ENCODE peak calls at places on chromosomes 4 and X, in four cellular contexts. K is SK-N-SH, H is H1, D is K562. X is an unnamed sample.

GRCh38 chr4:134935320-134935719 is 733.7 kb upstream of the PABPC4L start:
- DNase-seq in D (peak), K (peak), H (no peak), X (peak)

GRCh38 chrX:12955882-12956703 is 18.8 kb upstream of the TMSB4X start:
- DNase-seq in K (no peak), D (peak), H (no peak), X (no peak)

GRCh38 chr4:153806073-153806472 is 17.2 kb upstream of the SFRP2 start:
- DNase-seq in K (no peak), D (no peak), H (no peak), X (no peak)

GRCh38 chr4:113469023-113469390 is 292.5 kb downstream of the CAMK2D start:
- DNase-seq in K (no peak), H (no peak), D (no peak), X (no peak)

GRCh38 chrX:68462653-68463052 is 29.4 kb upstream of the OPHN1 start:
- DNase-seq in K (no peak), D (peak), H (peak), X (peak)

GRCh38 chr4:42596918-42597317 is 60.0 kb downstream of the ATP8A1 start:
- DNase-seq in D (no peak), H (no peak), K (no peak), X (no peak)

GRCh38 chr4:27484216-27484615 is 623.6 kb downstream of the STIM2 start:
- DNase-seq in D (no peak), H (no peak), K (no peak), X (no peak)

GRCh38 chrX:119041175-119041574 is 31.6 kb upstream of the CT47C1 start:
- DNase-seq in D (peak), H (no peak), K (no peak), X (no peak)

GRCh38 chr4:119659576-119659975 is 31.0 kb upstream of the PDE5A start:
- DNase-seq in K (no peak), H (no peak), D (no peak), X (no peak)

GRCh38 chr4:89248879-89249281 is 58.7 kb downstream of the GPRIN3 start:
- DNase-seq in K (no peak), H (no peak), D (no peak), X (no peak)

GRCh38 chrX:129726307-129727111 is 12.3 kb upstream of the XPNPEP2 start:
- DNase-seq in D (peak), H (peak), K (peak), X (peak)

GRCh38 chr4:1596393-1596792 is 87.7 kb downstream of the FAM53A start:
- DNase-seq in H (no peak), D (no peak), K (no peak), X (no peak)

GRCh38 chr4:169612869-169613859 is 781 bp upstream of the NEK1 start:
- DNase-seq in D (peak), H (peak), K (peak), X (peak)

GRCh38 chrX:3549442-3549875 is 164.0 kb downstream of the PRKX start:
- DNase-seq in H (no peak), K (peak), D (no peak), X (no peak)

GRCh38 chr4:1208970-1209704 is 36.8 kb upstream of the SPON2 start:
- DNase-seq in D (no peak), K (no peak), H (no peak), X (no peak)

GRCh38 chr4:122341906-122342305 is 36.9 kb upstream of the ADAD1 start:
- DNase-seq in D (no peak), H (no peak), K (no peak), X (no peak)

GRCh38 chr4:172997851-172998250 is 170.8 kb upstream of the GALNT7 start:
- DNase-seq in D (no peak), K (no peak), H (no peak), X (no peak)

GRCh38 chr4:164350086-164350485 is 403.8 kb upstream of the SMIM31 start:
- DNase-seq in D (no peak), K (no peak), H (no peak), X (no peak)

GRCh38 chrX:123807825-123808416 is 51.9 kb upstream of the XIAP start:
- DNase-seq in H (no peak), D (no peak), K (no peak), X (no peak)

GRCh38 chrX:103716967-103717366 is 6.3 kb downstream of the TMEM31 start:
- DNase-seq in D (no peak), K (no peak), H (no peak), X (no peak)

GRCh38 chr4:11566440-11567022 is 137.8 kb upstream of the HS3ST1 start:
- DNase-seq in K (no peak), H (no peak), D (no peak), X (no peak)

GRCh38 chr4:105624530-105624929 is 72.1 kb downstream of the ARHGEF38 start:
- DNase-seq in H (no peak), K (no peak), D (no peak), X (no peak)

GRCh38 chrX:22196151-22196550 is 76.6 kb upstream of the CBLL2 start:
- DNase-seq in K (no peak), D (no peak), H (no peak), X (no peak)

DNA sequence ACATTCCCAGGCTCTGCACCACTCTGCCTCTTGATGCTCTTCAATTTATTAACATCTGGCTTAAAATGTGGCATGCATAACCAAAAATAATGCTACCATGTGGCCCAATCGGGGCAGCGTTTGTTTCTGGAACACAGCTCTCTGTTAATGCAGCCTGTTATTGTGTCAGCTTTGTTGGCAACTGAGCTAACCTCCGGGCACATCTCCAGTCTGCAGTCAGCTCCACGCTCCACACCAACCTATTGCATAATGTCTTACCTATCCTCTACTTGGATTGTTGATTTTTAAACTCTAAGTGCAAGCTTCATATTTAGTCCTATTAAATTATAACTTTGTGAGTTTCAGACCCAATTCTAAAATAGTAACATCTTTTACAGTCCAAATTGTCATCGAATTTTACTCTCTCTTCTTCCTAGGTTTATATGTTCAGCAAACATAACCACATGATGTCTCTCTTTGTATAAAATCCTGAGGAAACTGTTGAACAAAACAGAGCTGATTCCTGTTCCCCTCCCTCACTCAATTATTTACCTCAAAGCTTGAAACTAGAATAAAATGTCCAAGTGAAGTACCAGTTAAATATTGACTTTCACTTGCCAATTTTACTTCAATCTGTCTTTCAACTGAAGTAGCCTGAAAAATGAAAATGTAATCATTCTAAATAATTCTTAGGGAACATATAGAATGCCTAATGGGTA is 92.2 kb upstream of the RAPGEF2 start:
- DNase-seq in D (no peak), H (no peak), K (no peak), X (no peak)
- TF ChIP-seq TEAD4 in D (no peak), H (no peak), K (no peak), X (no peak)

GRCh38 chrX:17242470-17242869 is 132.5 kb upstream of the NHS start:
- DNase-seq in H (peak), D (peak), K (peak), X (peak)

GRCh38 chrX:17237146-17237545 is 137.9 kb upstream of the NHS start:
- DNase-seq in H (no peak), D (no peak), K (no peak), X (no peak)
- TF ChIP-seq TEAD4 in H (no peak), D (no peak), K (no peak), X (no peak)

DNA sequence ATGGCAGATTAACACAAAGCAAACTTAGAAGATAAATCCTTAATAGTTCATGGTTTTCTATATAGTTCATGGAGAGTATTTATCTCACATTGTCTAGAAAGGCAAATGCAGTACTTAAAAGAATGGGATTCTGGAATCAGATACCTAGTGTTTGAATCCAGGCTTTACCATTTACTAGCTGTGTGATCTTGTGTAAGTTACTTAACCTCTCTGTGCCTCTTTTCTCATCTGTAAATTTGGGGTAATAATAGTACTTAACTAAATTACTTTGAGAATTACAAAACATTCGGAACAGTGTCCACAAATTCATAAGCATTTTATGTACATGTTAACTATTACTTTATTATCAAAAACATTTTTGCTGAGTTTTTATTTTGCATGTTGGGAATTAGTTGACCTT is 15.8 kb downstream of the MAGEB1 start:
- DNase-seq in K (no peak), H (no peak), D (no peak), X (no peak)
- TF ChIP-seq TEAD4 in K (no peak), H (no peak), D (no peak), X (no peak)

GRCh38 chr4:95161781-95162469 is 386.8 kb downstream of the UNC5C start:
- DNase-seq in D (no peak), K (no peak), H (no peak), X (no peak)

GRCh38 chr4:95170176-95170575 is 378.6 kb downstream of the UNC5C start:
- DNase-seq in H (no peak), K (no peak), D (no peak), X (no peak)

GRCh38 chr4:95162867-95163266 is 385.9 kb downstream of the UNC5C start:
- DNase-seq in D (no peak), K (no peak), H (no peak), X (no peak)

GRCh38 chr4:95165926-95166524 is 382.7 kb downstream of the UNC5C start:
- DNase-seq in H (no peak), K (peak), D (peak), X (no peak)

DNA sequence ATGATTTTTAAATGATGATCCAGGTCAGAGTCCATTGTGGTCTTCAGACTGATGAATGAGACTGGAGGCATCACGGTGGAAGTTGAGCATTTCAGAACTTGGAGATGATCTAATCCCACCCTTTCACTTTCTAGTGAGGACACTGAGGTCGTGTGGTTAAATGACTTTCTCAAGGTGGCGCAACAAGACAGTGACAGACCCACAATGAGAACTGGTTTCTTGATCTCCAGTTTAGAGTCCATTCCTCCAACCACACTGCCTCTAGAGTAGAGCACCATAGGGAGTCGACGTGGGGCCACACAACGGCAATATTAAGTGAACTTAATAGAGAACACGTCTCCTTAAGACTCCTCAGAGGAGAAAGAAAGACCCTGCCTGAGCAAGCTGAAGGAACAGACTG is 381.0 kb downstream of the UNC5C start:
- DNase-seq in D (peak), K (no peak), H (no peak), X (no peak)
- TF ChIP-seq TEAD4 in D (no peak), K (no peak), H (no peak), X (no peak)

X was measured in WTC11.